ENCODE peak calls at places on chromosomes 5 and 9, in six cellular contexts. U, L, O, M, Z and A are unnamed samples.

GRCh38 chr9:70229579-70229978 is 29.2 kb upstream of the SMC5 start:
- DNase-seq in U (no peak), L (no peak), O (no peak), M (no peak), Z (peak), A (no peak)

GRCh38 chr5:123487298-123487697 is 24.7 kb upstream of the CSNK1G3 start:
- DNase-seq in L (no peak), M (no peak), O (no peak), U (no peak), Z (no peak), A (no peak)

GRCh38 chr9:94175669-94176068 is 83.4 kb upstream of the ZNF169 start:
- DNase-seq in U (no peak), Z (no peak), O (no peak), L (no peak), M (no peak), A (no peak)

GRCh38 chr5:146560205-146560812 is 44.3 kb upstream of the GPR151 start:
- DNase-seq in M (no peak), U (no peak), Z (no peak), L (no peak), O (no peak), A (no peak)

GRCh38 chr5:124060413-124061095 is 548.6 kb downstream of the CSNK1G3 start:
- DNase-seq in Z (no peak), U (no peak), O (no peak), L (no peak), M (no peak), A (no peak)

GRCh38 chr9:86303316-86303975 is 21.1 kb upstream of the ISCA1 start:
- DNase-seq in O (no peak), L (no peak), M (peak), U (no peak), Z (no peak), A (no peak)

GRCh38 chr5:142107729-142108431 is 699 bp upstream of the NDFIP1 start:
- DNase-seq in O (no peak), M (no peak), L (no peak), U (no peak), Z (no peak), A (no peak)

GRCh38 chr5:14296533-14297331 is 153.6 kb downstream of the TRIO start:
- DNase-seq in M (no peak), O (no peak), Z (no peak), L (no peak), U (no peak), A (no peak)

GRCh38 chr9:113425072-113425471 is 14.5 kb downstream of the C9orf43 start:
- DNase-seq in U (no peak), Z (no peak), O (no peak), L (no peak), M (no peak), A (no peak)

GRCh38 chr5:21212026-21212425 is 1224.0 kb upstream of the CDH18 start:
- DNase-seq in O (no peak), U (no peak), M (no peak), L (no peak), Z (no peak), A (no peak)

GRCh38 chr5:72412283-72413055 is 92.3 kb downstream of the PTCD2 start:
- DNase-seq in O (no peak), U (no peak), L (no peak), M (no peak), Z (no peak), A (no peak)

GRCh38 chr5:167447466-167447865 is 844.0 kb upstream of the WWC1 start:
- DNase-seq in M (no peak), Z (no peak), L (no peak), O (no peak), U (no peak), A (no peak)

GRCh38 chr9:119224431-119224830 is 144.8 kb downstream of the BRINP1 start:
- DNase-seq in Z (no peak), L (no peak), O (no peak), M (no peak), U (no peak), A (no peak)

GRCh38 chr9:118222375-118222774 is 518.2 kb downstream of the TLR4 start:
- DNase-seq in L (no peak), O (no peak), Z (no peak), U (no peak), M (no peak), A (no peak)

GRCh38 chr5:72121753-72122445 is 14.6 kb downstream of the MAP1B start:
- DNase-seq in M (no peak), L (no peak), U (no peak), Z (no peak), O (no peak), A (no peak)

GRCh38 chr9:33919276-33919897 is 102.4 kb downstream of the UBE2R2 start:
- DNase-seq in O (no peak), L (no peak), Z (no peak), M (no peak), U (no peak), A (no peak)

GRCh38 chr9:127873886-127874285 is 3.6 kb downstream of the AK1 start:
- DNase-seq in M (no peak), O (no peak), Z (no peak), U (no peak), L (no peak), A (peak)

DNA sequence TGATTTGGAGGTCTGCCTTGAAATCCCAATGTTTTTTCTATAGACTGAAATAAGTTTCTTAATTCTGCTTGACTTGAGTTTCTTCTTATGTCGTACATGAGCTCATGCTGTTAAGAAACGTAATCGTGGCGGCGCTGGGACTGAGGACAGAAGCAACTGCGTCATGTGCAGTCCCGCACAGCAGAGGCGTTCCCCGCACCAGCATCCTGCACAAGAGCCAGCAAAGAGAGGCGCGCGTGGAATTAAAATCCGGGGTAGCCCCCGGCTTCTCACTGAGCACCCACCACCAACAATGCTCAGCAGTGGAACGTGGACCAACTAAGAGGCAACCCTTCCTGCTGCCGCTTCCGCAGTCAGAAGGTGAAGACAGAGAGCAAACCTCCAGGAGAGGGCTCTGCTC is 496.2 kb upstream of the ADAMTS16 start:
- DNase-seq in M (no peak), O (no peak), U (no peak), Z (no peak), L (no peak), A (no peak)
- TF ChIP-seq YY1 in M (no peak), O (no peak), U (no peak), Z (no peak), L (no peak), A (no peak)

GRCh38 chr5:53024535-53024934 is 35.4 kb downstream of the ITGA2 start:
- DNase-seq in Z (no peak), O (no peak), L (no peak), U (no peak), M (no peak), A (no peak)

GRCh38 chr5:53027913-53028312 is 38.8 kb downstream of the ITGA2 start:
- DNase-seq in O (no peak), U (no peak), Z (no peak), M (no peak), L (no peak), A (no peak)

GRCh38 chr5:53022889-53023511 is 33.8 kb downstream of the ITGA2 start:
- DNase-seq in M (no peak), Z (no peak), L (no peak), O (no peak), U (no peak), A (no peak)

GRCh38 chr5:53023969-53024368 is 34.8 kb downstream of the ITGA2 start:
- DNase-seq in O (no peak), Z (no peak), L (no peak), M (no peak), U (no peak), A (no peak)

DNA sequence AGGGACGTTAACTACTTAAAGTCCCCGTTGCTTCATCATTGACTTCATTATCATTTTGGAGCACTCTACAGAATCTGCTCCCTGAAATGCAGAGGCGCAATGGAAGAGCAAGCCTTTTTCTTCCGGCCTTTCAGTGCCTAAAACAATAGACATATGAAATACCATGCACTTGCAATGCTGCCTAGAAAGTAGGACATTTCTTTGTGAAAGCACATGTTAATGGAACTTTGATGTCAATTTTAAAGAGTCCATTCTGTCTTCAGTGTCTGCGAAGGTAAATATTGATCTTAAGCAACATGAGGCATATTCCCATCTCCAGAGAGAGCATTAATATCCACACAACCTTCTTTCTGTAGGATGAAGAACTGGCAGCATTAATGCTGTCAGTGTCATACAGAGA is 36.4 kb downstream of the ITGA2 start:
- DNase-seq in U (no peak), L (no peak), Z (no peak), M (no peak), O (peak), A (no peak)
- H2AFZ ChIP-seq in U (no peak), L (no peak), Z (no peak), M (no peak), O (no peak), A (no peak)

DNA sequence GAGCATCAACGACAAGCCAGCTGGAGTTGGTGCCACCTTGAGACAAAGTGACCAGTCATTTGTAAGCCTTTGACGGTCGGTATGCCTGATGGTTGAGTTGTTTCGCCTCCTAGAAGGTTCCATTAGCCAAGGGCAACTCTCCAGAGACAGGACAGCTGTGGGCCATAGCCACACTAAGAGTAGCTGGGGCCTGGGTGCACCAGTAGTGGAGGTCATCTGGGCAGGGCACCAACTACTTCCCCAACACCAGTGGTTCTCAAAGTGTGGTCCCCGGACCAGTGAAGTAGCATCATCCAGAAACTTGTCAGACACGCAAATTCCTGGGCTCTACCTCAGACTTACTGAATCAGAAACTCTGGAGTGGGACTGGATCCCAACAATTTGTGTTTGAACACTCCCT is 217.5 kb upstream of the TAS2R1 start:
- DNase-seq in L (no peak), M (no peak), Z (no peak), U (no peak), O (no peak), A (no peak)
- TF ChIP-seq MAX in L (no peak), M (no peak), Z (no peak), U (no peak), O (no peak), A (no peak)

DNA sequence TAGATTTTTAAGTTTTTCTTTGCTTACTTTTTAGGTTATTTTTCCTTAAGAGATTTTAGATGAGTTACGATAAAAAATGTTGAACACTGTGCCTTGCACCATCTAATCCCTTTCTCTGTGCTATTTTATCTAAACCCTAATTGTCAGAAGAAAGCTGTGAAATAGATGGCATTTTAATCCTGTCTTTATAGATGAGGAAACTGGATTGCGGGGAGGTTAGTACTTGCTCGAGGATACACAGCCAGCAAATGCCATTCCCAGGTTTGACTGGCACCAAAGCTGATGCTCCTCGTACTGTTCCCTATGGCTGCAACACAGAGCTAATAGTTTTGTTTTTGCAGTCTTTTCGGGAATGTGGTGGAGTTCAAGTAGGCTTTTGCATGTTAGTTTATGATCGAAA is 82.7 kb downstream of the ZSWIM6 start:
- DNase-seq in Z (no peak), U (no peak), L (no peak), M (no peak), O (no peak), A (no peak)
- TF ChIP-seq YY1 in Z (no peak), U (no peak), L (no peak), M (no peak), O (no peak), A (no peak)

GRCh38 chr5:33275921-33276705 is 164.7 kb upstream of the TARS1 start:
- DNase-seq in U (no peak), M (no peak), Z (no peak), L (no peak), O (no peak), A (no peak)
- H2AFZ ChIP-seq in U (no peak), M (no peak), Z (peak), L (no peak), O (no peak), A (peak)

GRCh38 chr5:6740586-6741150 is 27.4 kb downstream of the TENT4A start:
- DNase-seq in M (no peak), U (no peak), Z (no peak), O (no peak), L (no peak), A (no peak)
- TF ChIP-seq MAX in M (no peak), U (no peak), Z (no peak), O (no peak), L (no peak), A (no peak)